ENCODE peak calls at places on chromosomes 6 and 20, in six cellular contexts. S, C, A, O, B and Z are unnamed samples.

GRCh38 chr6:25137497-25137896 is 141.7 kb upstream of the CARMIL1 start:
- DNase-seq in S (no peak), C (no peak), A (peak), B (no peak), O (no peak), Z (no peak)

GRCh38 chr20:45266977-45267376 is 12.6 kb upstream of the SLPI start:
- DNase-seq in S (no peak), B (no peak), A (no peak), O (no peak), C (no peak), Z (no peak)

GRCh38 chr6:75532521-75532920 is 38.9 kb upstream of the FILIP1 start:
- DNase-seq in B (no peak), S (no peak), O (no peak), C (no peak), A (no peak), Z (no peak)

GRCh38 chr6:154653853-154654252 is 79.4 kb upstream of the SCAF8 start:
- DNase-seq in C (peak), A (no peak), B (no peak), O (peak), S (no peak), Z (no peak)

GRCh38 chr6:111984516-111985201 is 69.2 kb upstream of the CCN6 start:
- DNase-seq in B (no peak), S (no peak), O (no peak), A (no peak), C (no peak), Z (no peak)

GRCh38 chr6:47241742-47242482 is 67.8 kb downstream of the TNFRSF21 start:
- DNase-seq in A (peak), O (no peak), C (no peak), B (no peak), S (no peak), Z (no peak)

GRCh38 chr20:44137210-44137781 is 49.7 kb downstream of the JPH2 start:
- DNase-seq in S (no peak), C (peak), B (peak), O (no peak), A (no peak), Z (no peak)

GRCh38 chr6:131368077-131368911 is 204.7 kb upstream of the ARG1 start:
- DNase-seq in O (no peak), A (no peak), C (no peak), S (no peak), B (peak), Z (no peak)

GRCh38 chr6:35391240-35391968 is 49.0 kb downstream of the PPARD start:
- DNase-seq in C (peak), O (peak), A (no peak), B (no peak), S (no peak), Z (no peak)

GRCh38 chr20:5171074-5171789 is 44.4 kb downstream of the CDS2 start:
- DNase-seq in C (no peak), S (no peak), A (no peak), O (no peak), B (peak), Z (no peak)

GRCh38 chr6:46555129-46555528 is 63.9 kb upstream of the RCAN2 start:
- DNase-seq in B (no peak), S (no peak), C (no peak), O (no peak), A (no peak), Z (no peak)

GRCh38 chr6:147201885-147202515 is 2.2 kb upstream of the STXBP5 start:
- DNase-seq in A (peak), S (no peak), O (no peak), B (no peak), C (peak), Z (peak)